ENCODE peak calls at places on chromosomes 11 and 22, in ten cellular contexts. D is K562; J is T-helper 1 cell; G is HCT116; A is stimulated activated CD8-positive, alpha-beta memory T cell treated with anti-CD3 and anti-CD28 coated beads, Interleukin-15, amount 100 ng/mL, for 24 hours; N is fibroblast of gingiva; H is NCI-H1694 treated with DMSO at 0.1 percent for 48 hours; P is naive thymus-derived CD8-positive, alpha-beta T cell; O is SK-N-SH; W is stimulated activated CD4-positive, alpha-beta T cell treated with anti-CD3 and anti-CD28 coated beads, Interleukin-15, amount 100 ng/mL, for 24 hours. Y is an unnamed sample.

GRCh38 chr22:38951734-38952133 is 5.7 kb upstream of the APOBEC3A start:
- DNase-seq in D (no peak), J (no peak), G (no peak), A (no peak), N (peak; percentile 0), H (no peak), P (no peak), O (no peak), W (no peak), Y (no peak)

GRCh38 chr11:12808519-12808918 is 134.3 kb downstream of the TEAD1 start:
- DNase-seq in D (no peak), J (no peak), G (no peak), A (no peak), N (no peak), H (no peak), P (no peak), O (no peak), W (no peak), Y (no peak)

GRCh38 chr22:49754674-49755590 is 72.7 kb downstream of the BRD1 start:
- DNase-seq in D (no peak), J (no peak), G (no peak), A (no peak), N (no peak), H (no peak), P (peak; percentile 59), O (peak; percentile 41), W (no peak), Y (peak; percentile 11)

GRCh38 chr22:43126506-43127165 is 16.1 kb downstream of the BIK start:
- DNase-seq in D (peak; percentile 21), J (no peak), G (peak; percentile 82), A (no peak), N (no peak), H (no peak), P (no peak), O (peak; percentile 25), W (no peak), Y (no peak)

GRCh38 chr11:60345489-60345888 is 18.4 kb downstream of the MS4A6E start:
- DNase-seq in D (peak; percentile 52), J (no peak), G (peak; percentile 21), A (no peak), N (no peak), H (no peak), P (no peak), O (no peak), W (peak; percentile 44), Y (no peak)

GRCh38 chr11:36452231-36452630 is 57.8 kb downstream of the TRAF6 start:
- DNase-seq in D (no peak), J (no peak), G (no peak), A (no peak), N (peak; percentile 76), H (no peak), P (no peak), O (no peak), W (peak; percentile 23), Y (no peak)

GRCh38 chr11:60077216-60077817 is 11.1 kb upstream of the MS4A2 start:
- DNase-seq in D (no peak), J (no peak), G (no peak), A (no peak), N (no peak), H (no peak), P (no peak), O (no peak), W (no peak), Y (no peak)

GRCh38 chr11:92141159-92141558 is 83.5 kb upstream of the FAT3 start:
- DNase-seq in D (no peak), J (no peak), G (no peak), A (no peak), N (no peak), H (no peak), P (no peak), O (peak; percentile 70), W (no peak), Y (no peak)

GRCh38 chr11:102615077-102615893 is 9.8 kb downstream of the MMP20 start:
- DNase-seq in D (no peak), J (no peak), G (no peak), A (no peak), N (no peak), H (no peak), P (no peak), O (no peak), W (no peak), Y (no peak)

GRCh38 chr22:27560781-27561180 is 240.8 kb downstream of the MN1 start:
- DNase-seq in D (no peak), J (no peak), G (no peak), A (no peak), N (no peak), H (no peak), P (no peak), O (no peak), W (no peak), Y (no peak)

GRCh38 chr11:86761978-86762377 is 38.4 kb upstream of the PRSS23 start:
- DNase-seq in D (no peak), J (no peak), G (no peak), A (no peak), N (peak; percentile 36), H (no peak), P (no peak), O (no peak), W (no peak), Y (no peak)

GRCh38 chr11:24386551-24387404 is 110.1 kb upstream of the LUZP2 start:
- DNase-seq in D (no peak), J (no peak), G (no peak), A (no peak), N (peak; percentile 4), H (no peak), P (no peak), O (peak; percentile 13), W (no peak), Y (no peak)

GRCh38 chr11:8015753-8016239 is 28.7 kb downstream of the EIF3F start:
- DNase-seq in D (no peak), J (no peak), G (no peak), A (no peak), N (no peak), H (no peak), P (no peak), O (no peak), W (no peak), Y (no peak)

GRCh38 chr11:120912504-120912903 is 111.4 kb upstream of the TBCEL start:
- DNase-seq in D (peak; percentile 26), J (no peak), G (peak; percentile 53), A (no peak), N (peak; percentile 40), H (peak; percentile 23), P (no peak), O (peak; percentile 51), W (no peak), Y (peak; percentile 44)

GRCh38 chr11:9861860-9862725 is 198.2 kb downstream of the SWAP70 start:
- DNase-seq in D (peak; percentile 79), J (peak; percentile 23), G (peak; percentile 31), A (no peak), N (peak; percentile 72), H (peak; percentile 35), P (peak; percentile 65), O (peak; percentile 52), W (peak; percentile 62), Y (no peak)

GRCh38 chr11:95229199-95230053 is 1.6 kb downstream of the SESN3 start:
- DNase-seq in D (no peak), J (no peak), G (no peak), A (no peak), N (peak; percentile 56), H (peak; percentile 22), P (no peak), O (peak; percentile 14), W (peak; percentile 24), Y (no peak)

GRCh38 chr11:86955111-86955673 is at the start of gene FZD4:
- DNase-seq in D (peak; percentile 94), J (no peak), G (peak; percentile 48), A (peak; percentile 31), N (peak; percentile 89), H (peak; percentile 45), P (no peak), O (peak; percentile 98), W (peak; percentile 82), Y (peak; percentile 36)

GRCh38 chr11:70755410-70756158 is 357.3 kb downstream of the CTTN start:
- DNase-seq in D (peak; percentile 74), J (peak; percentile 31), G (peak; percentile 31), A (peak; percentile 44), N (peak; percentile 59), H (peak; percentile 58), P (peak; percentile 68), O (peak; percentile 95), W (peak; percentile 75), Y (no peak)

GRCh38 chr11:119493712-119494111 is 70.7 kb upstream of the THY1 start:
- DNase-seq in D (peak; percentile 61), J (no peak), G (no peak), A (no peak), N (no peak), H (no peak), P (no peak), O (no peak), W (peak; percentile 8), Y (peak; percentile 35)

GRCh38 chr22:19852177-19852781 is 2.4 kb downstream of the GNB1L start:
- DNase-seq in D (no peak), J (no peak), G (no peak), A (no peak), N (no peak), H (peak; percentile 33), P (no peak), O (no peak), W (no peak), Y (no peak)

GRCh38 chr11:44565746-44566558 is 489 bp downstream of the CD82 start:
- DNase-seq in D (no peak), J (no peak), G (no peak), A (no peak), N (no peak), H (no peak), P (no peak), O (no peak), W (no peak), Y (no peak)

GRCh38 chr22:27801616-27802388 is at the start of gene MN1:
- DNase-seq in D (no peak), J (peak; percentile 34), G (no peak), A (peak; percentile 13), N (peak; percentile 48), H (peak; percentile 14), P (peak; percentile 79), O (peak; percentile 89), W (peak; percentile 56), Y (no peak)

GRCh38 chr11:127006311-127006710 is 5.7 kb upstream of the KIRREL3 start:
- DNase-seq in D (no peak), J (no peak), G (no peak), A (no peak), N (no peak), H (no peak), P (no peak), O (no peak), W (no peak), Y (no peak)

GRCh38 chr11:9065614-9066431 is 25.6 kb downstream of the SCUBE2 start:
- DNase-seq in D (no peak), J (no peak), G (no peak), A (no peak), N (peak; percentile 25), H (no peak), P (no peak), O (no peak), W (no peak), Y (no peak)

GRCh38 chr11:34223021-34223813 is 117.8 kb downstream of the NAT10 start:
- DNase-seq in D (no peak), J (no peak), G (no peak), A (no peak), N (peak; percentile 81), H (no peak), P (no peak), O (no peak), W (no peak), Y (peak; percentile 85)

GRCh38 chr11:129374993-129375721 is 491 bp upstream of the BARX2 start:
- DNase-seq in D (no peak), J (no peak), G (no peak), A (no peak), N (no peak), H (no peak), P (no peak), O (peak; percentile 49), W (peak; percentile 53), Y (no peak)

GRCh38 chr11:60971520-60971919 is at the start of gene CD6:
- DNase-seq in D (no peak), J (peak; percentile 56), G (no peak), A (no peak), N (no peak), H (no peak), P (peak; percentile 89), O (no peak), W (peak; percentile 76), Y (no peak)

GRCh38 chr11:118139578-118139977 is 13.0 kb downstream of the SCN4B start:
- DNase-seq in D (no peak), J (no peak), G (no peak), A (no peak), N (no peak), H (no peak), P (no peak), O (no peak), W (no peak), Y (no peak)

Y was measured in LNCaP clone FGC.